ENCODE peak calls at places on chromosomes 1 and 21, in five cellular contexts. One of them, this sample, is unnamed.

GRCh38 chr1:164804366-164804765 is 245.4 kb downstream of the PBX1 start:
- DNase-seq in A549: no peak
- DNase-seq in neural progenitor cell: no peak
- DNase-seq in mesendoderm: no peak
- DNase-seq in aorta: no peak
- DNase-seq in this sample: no peak

GRCh38 chr1:19640363-19641316 is 3.5 kb upstream of the NBL1 start:
- DNase-seq in A549: peak; percentile 60
- DNase-seq in aorta: no peak
- DNase-seq in mesendoderm: peak; percentile 94
- DNase-seq in neural progenitor cell: peak; percentile 94
- DNase-seq in this sample: no peak

GRCh38 chr1:29425656-29426055 is 189.3 kb downstream of the PTPRU start:
- DNase-seq in A549: no peak
- DNase-seq in neural progenitor cell: no peak
- DNase-seq in mesendoderm: peak; percentile 46
- DNase-seq in aorta: no peak
- DNase-seq in this sample: no peak

GRCh38 chr1:177890459-177890858 is 79.4 kb downstream of the SEC16B start:
- DNase-seq in mesendoderm: no peak
- DNase-seq in A549: no peak
- DNase-seq in aorta: no peak
- DNase-seq in neural progenitor cell: no peak
- DNase-seq in this sample: no peak

GRCh38 chr1:170310014-170310405 is 164.3 kb downstream of the NTMT2 start:
- DNase-seq in neural progenitor cell: no peak
- DNase-seq in mesendoderm: no peak
- DNase-seq in A549: no peak
- DNase-seq in aorta: no peak
- DNase-seq in this sample: no peak

GRCh38 chr1:151255381-151255780 is 847 bp downstream of the PSMD4 start:
- DNase-seq in neural progenitor cell: peak; percentile 8
- DNase-seq in mesendoderm: peak; percentile 17
- DNase-seq in aorta: no peak
- DNase-seq in A549: peak; percentile 12
- DNase-seq in this sample: peak; percentile 37

GRCh38 chr21:41561701-41562100 is 53.7 kb upstream of the TMPRSS2 start:
- DNase-seq in mesendoderm: no peak
- DNase-seq in A549: no peak
- DNase-seq in aorta: no peak
- DNase-seq in neural progenitor cell: no peak
- DNase-seq in this sample: no peak

GRCh38 chr1:162062542-162063015 is 6.9 kb upstream of the NOS1AP start:
- DNase-seq in neural progenitor cell: peak; percentile 73
- DNase-seq in aorta: peak; percentile 46
- DNase-seq in mesendoderm: no peak
- DNase-seq in A549: no peak
- DNase-seq in this sample: no peak

GRCh38 chr1:54944610-54945392 is 35.6 kb upstream of the TMEM61 start:
- DNase-seq in aorta: peak; percentile 81
- DNase-seq in mesendoderm: peak; percentile 90
- DNase-seq in neural progenitor cell: peak; percentile 86
- DNase-seq in A549: peak; percentile 63
- DNase-seq in this sample: peak; percentile 82

GRCh38 chr21:27776925-27777553 is 810.2 kb upstream of the ADAMTS5 start:
- DNase-seq in aorta: peak; percentile 55
- DNase-seq in mesendoderm: no peak
- DNase-seq in A549: no peak
- DNase-seq in neural progenitor cell: no peak
- DNase-seq in this sample: no peak

GRCh38 chr1:232884262-232884661 is 66.1 kb upstream of the NTPCR start:
- DNase-seq in neural progenitor cell: no peak
- DNase-seq in mesendoderm: no peak
- DNase-seq in A549: no peak
- DNase-seq in aorta: no peak
- DNase-seq in this sample: no peak

GRCh38 chr1:228849011-228849541 is 113.8 kb downstream of the RHOU start:
- DNase-seq in aorta: no peak
- DNase-seq in mesendoderm: peak; percentile 62
- DNase-seq in A549: no peak
- DNase-seq in neural progenitor cell: no peak
- DNase-seq in this sample: no peak

GRCh38 chr1:212667223-212668139 is 32.2 kb downstream of the BATF3 start:
- DNase-seq in neural progenitor cell: no peak
- DNase-seq in A549: peak; percentile 78
- DNase-seq in aorta: no peak
- DNase-seq in mesendoderm: peak; percentile 97
- DNase-seq in this sample: peak; percentile 100

DNA sequence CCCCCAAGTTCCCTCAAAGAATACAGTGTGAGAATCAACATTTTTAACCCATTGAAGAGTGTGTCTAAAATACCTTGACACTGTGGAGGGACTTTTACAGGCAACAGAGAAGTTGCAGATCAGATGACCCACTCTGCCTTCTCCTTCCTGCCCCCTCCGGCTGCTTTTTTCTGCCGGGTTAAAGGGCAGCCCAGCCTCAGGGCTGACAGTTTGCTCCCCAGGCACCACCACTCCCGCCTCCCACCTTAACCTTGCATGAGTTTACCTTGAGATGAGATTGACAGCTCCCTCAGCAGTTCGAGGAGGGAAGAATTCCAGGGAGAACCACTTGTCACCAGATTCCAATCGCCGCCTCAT is 3.2 kb downstream of the MTHFR start:
- DNase-seq in mesendoderm: peak; percentile 75
- DNase-seq in neural progenitor cell: peak; percentile 9
- DNase-seq in aorta: no peak
- DNase-seq in A549: no peak
- DNase-seq in this sample: peak; percentile 45
- H3K4me1 ChIP-seq in mesendoderm: peaks cover 12% of the 10 kb centered on the region
- H3K4me1 ChIP-seq in neural progenitor cell: peaks cover 36% of the 10 kb centered on the region
- H3K4me1 ChIP-seq in aorta: no peaks in the 10 kb centered on the region
- H3K4me1 ChIP-seq in A549: peaks cover 26% of the 10 kb centered on the region
- H3K4me1 ChIP-seq in this sample: peaks cover 38% of the 10 kb centered on the region

GRCh38 chr1:218362418-218363076 is 17.4 kb downstream of the TGFB2 start:
- DNase-seq in neural progenitor cell: no peak
- DNase-seq in mesendoderm: no peak
- DNase-seq in aorta: no peak
- DNase-seq in A549: no peak
- DNase-seq in this sample: no peak

GRCh38 chr1:218357893-218358232 is 12.7 kb downstream of the TGFB2 start:
- DNase-seq in mesendoderm: no peak
- DNase-seq in A549: no peak
- DNase-seq in aorta: no peak
- DNase-seq in neural progenitor cell: no peak
- DNase-seq in this sample: no peak

GRCh38 chr1:218363141-218363540 is 18.0 kb downstream of the TGFB2 start:
- DNase-seq in A549: no peak
- DNase-seq in aorta: no peak
- DNase-seq in mesendoderm: no peak
- DNase-seq in neural progenitor cell: no peak
- DNase-seq in this sample: no peak

GRCh38 chr1:218364028-218364710 is 19.0 kb downstream of the TGFB2 start:
- DNase-seq in mesendoderm: no peak
- DNase-seq in A549: no peak
- DNase-seq in neural progenitor cell: no peak
- DNase-seq in aorta: no peak
- DNase-seq in this sample: no peak

GRCh38 chr1:218361298-218362065 is 16.3 kb downstream of the TGFB2 start:
- DNase-seq in neural progenitor cell: peak; percentile 64
- DNase-seq in A549: no peak
- DNase-seq in mesendoderm: peak; percentile 60
- DNase-seq in aorta: no peak
- DNase-seq in this sample: peak; percentile 73
- H3K4me1 ChIP-seq in neural progenitor cell: no peaks in the 10 kb centered on the region
- H3K4me1 ChIP-seq in A549: peaks cover 91% of the 10 kb centered on the region
- H3K4me1 ChIP-seq in mesendoderm: no peaks in the 10 kb centered on the region
- H3K4me1 ChIP-seq in aorta: peaks cover 5% of the 10 kb centered on the region
- H3K4me1 ChIP-seq in this sample: peaks cover 23% of the 10 kb centered on the region

GRCh38 chr21:34091607-34092006 is 18.2 kb downstream of the MRPS6 start:
- DNase-seq in A549: no peak
- DNase-seq in neural progenitor cell: peak; percentile 23
- DNase-seq in mesendoderm: peak; percentile 26
- DNase-seq in aorta: no peak
- DNase-seq in this sample: no peak

GRCh38 chr21:34085129-34085528 is 11.8 kb downstream of the MRPS6 start:
- DNase-seq in neural progenitor cell: peak; percentile 18
- DNase-seq in aorta: no peak
- DNase-seq in A549: no peak
- DNase-seq in mesendoderm: peak; percentile 33
- DNase-seq in this sample: no peak

GRCh38 chr21:34086887-34087306 is 13.5 kb downstream of the MRPS6 start:
- DNase-seq in mesendoderm: no peak
- DNase-seq in neural progenitor cell: no peak
- DNase-seq in aorta: no peak
- DNase-seq in A549: no peak
- DNase-seq in this sample: no peak

GRCh38 chr21:34091032-34091431 is 17.7 kb downstream of the MRPS6 start:
- DNase-seq in neural progenitor cell: no peak
- DNase-seq in A549: no peak
- DNase-seq in aorta: no peak
- DNase-seq in mesendoderm: no peak
- DNase-seq in this sample: no peak

DNA sequence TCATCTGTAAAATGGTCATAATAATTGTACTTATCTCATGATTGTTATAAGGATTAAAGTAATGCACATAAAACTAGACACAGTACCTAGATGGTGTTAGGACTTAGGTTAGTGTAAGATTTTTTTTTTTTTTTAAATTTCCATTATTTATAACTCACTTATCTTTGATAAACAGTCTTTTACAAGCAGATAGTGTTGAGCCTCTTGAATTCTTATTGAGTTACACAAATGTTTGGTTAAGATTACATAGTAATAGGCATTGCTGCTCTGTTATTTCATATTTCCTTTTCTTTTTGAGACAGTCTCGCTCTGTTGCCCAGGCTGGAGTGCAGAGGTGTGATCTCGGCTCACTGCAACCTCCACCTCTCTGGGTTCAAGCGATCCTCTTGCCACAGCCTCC is 15.4 kb downstream of the MRPS6 start:
- DNase-seq in mesendoderm: no peak
- DNase-seq in aorta: no peak
- DNase-seq in A549: no peak
- DNase-seq in neural progenitor cell: no peak
- DNase-seq in this sample: no peak
- H3K4me1 ChIP-seq in mesendoderm: peaks cover 6% of the 10 kb centered on the region
- H3K4me1 ChIP-seq in aorta: peaks cover 11% of the 10 kb centered on the region
- H3K4me1 ChIP-seq in A549: no peaks in the 10 kb centered on the region
- H3K4me1 ChIP-seq in neural progenitor cell: peaks cover 51% of the 10 kb centered on the region
- H3K4me1 ChIP-seq in this sample: peaks cover 5% of the 10 kb centered on the region

GRCh38 chr1:205318231-205318991 is 3.1 kb downstream of the NUAK2 start:
- DNase-seq in aorta: no peak
- DNase-seq in mesendoderm: peak; percentile 63
- DNase-seq in neural progenitor cell: peak; percentile 59
- DNase-seq in A549: no peak
- DNase-seq in this sample: no peak
- H3K4me1 ChIP-seq in aorta: no peaks in the 10 kb centered on the region
- H3K4me1 ChIP-seq in mesendoderm: peaks cover 19% of the 10 kb centered on the region
- H3K4me1 ChIP-seq in neural progenitor cell: peaks cover 62% of the 10 kb centered on the region
- H3K4me1 ChIP-seq in A549: peaks cover 53% of the 10 kb centered on the region
- H3K4me1 ChIP-seq in this sample: peaks cover 39% of the 10 kb centered on the region

GRCh38 chr1:78165816-78166215 is 120.0 kb downstream of the GIPC2 start:
- DNase-seq in mesendoderm: no peak
- DNase-seq in aorta: no peak
- DNase-seq in A549: no peak
- DNase-seq in neural progenitor cell: no peak
- DNase-seq in this sample: no peak
- H3K4me1 ChIP-seq in mesendoderm: no peaks in the 10 kb centered on the region
- H3K4me1 ChIP-seq in aorta: no peaks in the 10 kb centered on the region
- H3K4me1 ChIP-seq in A549: no peaks in the 10 kb centered on the region
- H3K4me1 ChIP-seq in neural progenitor cell: no peaks in the 10 kb centered on the region
- H3K4me1 ChIP-seq in this sample: no peaks in the 10 kb centered on the region

GRCh38 chr1:184419734-184420161 is 32.9 kb downstream of the C1orf21 start:
- DNase-seq in mesendoderm: no peak
- DNase-seq in neural progenitor cell: no peak
- DNase-seq in aorta: no peak
- DNase-seq in A549: no peak
- DNase-seq in this sample: peak; percentile 88
- H3K4me1 ChIP-seq in mesendoderm: no peaks in the 10 kb centered on the region
- H3K4me1 ChIP-seq in neural progenitor cell: peaks cover 23% of the 10 kb centered on the region
- H3K4me1 ChIP-seq in aorta: no peaks in the 10 kb centered on the region
- H3K4me1 ChIP-seq in A549: peaks cover 27% of the 10 kb centered on the region
- H3K4me1 ChIP-seq in this sample: peaks cover 2% of the 10 kb centered on the region